ENCODE peak calls at places on chromosomes 12 and 14, in six cellular contexts. B, V, H, M, K and W are unnamed samples.

GRCh38 chr14:76348898-76349297 is 27.0 kb upstream of the ESRRB start:
- DNase-seq in B (no peak), K (peak; percentile 65), M (no peak), V (no peak), H (peak; percentile 68), W (no peak)

GRCh38 chr12:119369907-119370546 is 35.5 kb downstream of the CCDC60 start:
- DNase-seq in B (no peak), H (no peak), V (no peak), K (peak; percentile 38), M (no peak), W (no peak)

GRCh38 chr12:118036672-118037411 is 20.3 kb downstream of the RFC5 start:
- DNase-seq in B (no peak), M (no peak), K (no peak), V (no peak), H (no peak), W (no peak)

GRCh38 chr12:24363177-24363754 is 413.8 kb upstream of the SOX5 start:
- DNase-seq in K (no peak), M (no peak), V (no peak), B (no peak), H (no peak), W (no peak)

GRCh38 chr14:26820578-26820977 is 222.7 kb upstream of the NOVA1 start:
- DNase-seq in V (no peak), B (no peak), K (no peak), H (no peak), M (no peak), W (no peak)

GRCh38 chr12:30757316-30757715 is 2.6 kb upstream of the CAPRIN2 start:
- DNase-seq in H (no peak), K (no peak), M (no peak), V (no peak), B (no peak), W (no peak)

GRCh38 chr14:72738181-72738611 is 155.7 kb downstream of the DPF3 start:
- DNase-seq in H (no peak), K (no peak), V (no peak), B (peak; percentile 35), M (no peak), W (no peak)

GRCh38 chr14:69657961-69658360 is 46.6 kb downstream of the SUSD6 start:
- DNase-seq in H (no peak), K (peak; percentile 93), M (no peak), B (no peak), V (peak; percentile 77), W (peak; percentile 55)

GRCh38 chr12:1246637-1247036 is 255.6 kb downstream of the ERC1 start:
- DNase-seq in V (no peak), K (no peak), M (no peak), H (peak; percentile 10), B (no peak), W (no peak)

GRCh38 chr12:71607494-71608330 is 55.9 kb downstream of the ZFC3H1 start:
- DNase-seq in V (no peak), M (no peak), B (no peak), H (no peak), K (no peak), W (no peak)
- H3K27ac ChIP-seq in V (no peak overlapping the region), M (no peak overlapping the region), B (no peak overlapping the region), H (no peak overlapping the region), K (no peak overlapping the region), W (no peak overlapping the region)

DNA sequence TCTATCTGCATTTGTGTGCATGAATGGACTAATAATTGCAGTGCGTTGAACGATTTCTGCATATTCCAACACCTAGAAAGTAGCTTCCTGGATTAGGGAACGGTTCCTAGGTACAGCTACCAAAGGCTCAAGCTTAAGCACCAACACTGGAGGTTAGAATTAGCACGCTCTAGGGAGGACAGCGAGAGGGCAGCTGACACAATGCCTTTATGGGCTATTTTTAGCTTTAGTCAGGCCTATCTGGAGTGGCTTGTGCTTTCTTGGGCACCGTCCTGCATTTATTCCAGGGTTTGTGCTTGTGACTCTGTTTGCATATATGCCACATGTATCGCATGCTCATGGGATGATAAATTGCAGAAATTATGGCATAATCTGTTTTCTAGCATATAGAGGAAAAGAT is 13.7 kb downstream of the ETV6 start:
- DNase-seq in M (no peak), H (peak; percentile 30), B (no peak), K (no peak), V (no peak), W (no peak)
- H3K27ac ChIP-seq in M (no peak overlapping the region), H (no peak overlapping the region), B (no peak overlapping the region), K (no peak overlapping the region), V (no peak overlapping the region), W (no peak overlapping the region)

DNA sequence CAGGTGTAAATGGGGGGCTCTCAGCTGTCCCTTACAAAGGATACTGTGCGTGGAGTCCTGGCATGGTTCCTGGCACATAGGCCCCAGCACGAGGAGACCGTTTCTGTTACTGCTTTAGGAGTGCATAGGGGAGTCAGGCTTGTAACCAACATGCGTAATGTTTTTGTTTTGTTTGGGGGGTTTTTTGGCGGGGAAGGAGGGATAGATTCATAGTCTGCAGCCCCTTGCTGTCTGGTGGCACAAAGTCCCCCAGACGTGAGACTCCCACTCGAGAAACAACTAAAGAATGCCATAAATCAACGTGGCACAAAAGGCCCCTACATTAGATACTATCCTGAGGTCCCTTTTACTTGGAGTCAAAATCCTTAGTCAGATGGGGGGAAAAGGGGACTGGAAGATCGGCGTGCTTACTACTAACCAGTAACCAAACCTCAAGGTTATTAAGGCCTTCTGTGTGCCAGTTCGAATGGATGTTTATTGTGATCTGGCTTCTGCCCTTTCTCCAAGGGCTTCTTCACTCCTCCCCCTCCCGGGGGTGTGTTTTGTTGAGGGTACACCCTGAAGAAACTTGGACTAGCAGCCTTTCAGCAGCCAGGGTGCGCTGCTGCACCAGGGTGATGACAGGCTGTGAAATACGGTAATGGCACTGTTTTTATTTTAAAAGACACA is 873 bp downstream of the ISCU start:
- DNase-seq in K (peak; percentile 80), B (peak; percentile 72), V (peak; percentile 92), H (peak; percentile 94), M (peak; percentile 72), W (peak; percentile 44)
- H3K27ac ChIP-seq in K (peak overlapping the region; percentile 80), B (peak overlapping the region; percentile 65), V (peak overlapping the region; percentile 88), H (peak overlapping the region; percentile 83), M (peak overlapping the region; percentile 84), W (peak overlapping the region; percentile 82)

GRCh38 chr12:13215056-13215455 is 18.5 kb downstream of the EMP1 start:
- DNase-seq in K (no peak), M (no peak), B (no peak), V (no peak), H (no peak), W (no peak)
- H3K27ac ChIP-seq in K (no peak overlapping the region), M (no peak overlapping the region), B (no peak overlapping the region), V (no peak overlapping the region), H (no peak overlapping the region), W (no peak overlapping the region)

DNA sequence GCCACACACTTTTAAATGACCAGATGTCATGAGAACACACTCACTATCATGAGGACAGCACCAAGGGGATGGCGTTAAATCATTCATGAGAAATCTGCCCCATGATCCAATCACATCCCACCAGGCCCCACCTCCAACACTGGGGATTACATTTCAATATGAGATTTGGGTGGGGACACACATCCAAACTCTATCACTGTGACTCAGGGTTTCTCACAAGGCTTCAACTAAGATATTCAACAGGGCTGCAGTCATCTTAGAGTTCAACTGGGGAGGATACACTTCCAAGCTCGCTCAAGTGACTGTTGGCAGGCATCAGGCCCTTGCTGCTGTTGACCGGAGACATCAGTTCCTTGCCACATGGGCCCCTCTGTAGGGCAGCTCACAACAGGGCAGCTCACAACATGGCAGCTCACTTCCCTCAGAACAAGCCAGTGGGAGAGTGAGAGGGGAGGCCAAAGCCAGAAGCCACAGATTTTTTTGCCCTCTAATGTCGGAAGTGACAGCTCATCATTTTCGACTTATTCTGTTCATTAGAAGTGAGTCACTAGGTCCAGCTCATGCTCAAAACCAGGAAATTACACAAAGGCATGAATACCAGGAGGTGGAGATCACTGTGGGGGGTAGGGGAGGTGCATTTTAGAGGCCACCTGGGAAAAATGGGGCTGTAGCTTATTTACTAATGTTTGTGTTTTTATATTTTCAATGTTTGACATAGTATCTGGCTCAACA is 50.8 kb upstream of the PTHLH start:
- DNase-seq in V (no peak), B (no peak), K (peak; percentile 97), M (no peak), H (peak; percentile 85), W (peak; percentile 82)
- H3K27ac ChIP-seq in V (no peak overlapping the region), B (no peak overlapping the region), K (peak overlapping the region; percentile 100), M (no peak overlapping the region), H (peak overlapping the region; percentile 76), W (peak overlapping the region; percentile 97)

DNA sequence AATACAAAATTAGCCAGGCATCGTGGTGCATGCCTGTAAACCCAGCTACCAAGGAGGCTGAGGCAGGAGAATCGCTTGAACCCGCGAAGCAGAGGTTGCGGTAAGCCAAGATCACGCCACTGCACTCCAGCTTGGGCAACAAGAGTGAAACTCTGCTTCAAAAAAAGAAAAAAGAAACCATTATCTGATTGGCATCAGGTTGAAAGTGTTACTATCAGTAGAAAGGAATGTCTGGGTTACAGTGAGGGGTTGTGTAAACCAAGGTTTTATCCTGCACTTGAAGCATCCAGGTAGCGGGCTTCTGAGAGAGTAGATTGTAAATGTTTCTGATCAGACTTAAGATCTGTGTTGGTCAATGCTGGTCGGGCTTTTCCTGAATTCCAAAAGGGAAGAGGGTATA is 14.1 kb upstream of the OXA1L start:
- DNase-seq in B (no peak), H (no peak), V (no peak), M (no peak), K (peak; percentile 5), W (no peak)
- H3K27ac ChIP-seq in B (no peak overlapping the region), H (no peak overlapping the region), V (no peak overlapping the region), M (no peak overlapping the region), K (no peak overlapping the region), W (no peak overlapping the region)